ENCODE peak calls at places on chromosomes 5 and 9, in four cellular contexts. P is endothelial cell, A is spleen, X is K562. L is an unnamed sample.
A peak's percentile ranks its signal among the peaks of the same experiment; 100 is the strongest.

GRCh38 chr9:104974053-104974983 is 46.4 kb upstream of the ABCA1 start:
- DNase-seq in P (no peak), A (no peak), X (no peak), L (no peak)

GRCh38 chr9:137027369-137028012 is 546 bp downstream of the ABCA2 start:
- DNase-seq in P (no peak), A (peak; percentile 89), X (peak; percentile 55), L (no peak)

GRCh38 chr5:172443441-172444109 is 10.8 kb downstream of the SH3PXD2B start:
- DNase-seq in P (no peak), A (peak; percentile 70), X (peak; percentile 65), L (no peak)

GRCh38 chr9:109403766-109404320 is 83.0 kb upstream of the EPB41L4B start:
- DNase-seq in P (no peak), A (no peak), X (no peak), L (no peak)

GRCh38 chr9:22211588-22212360 is 202.7 kb upstream of the CDKN2B start:
- DNase-seq in P (no peak), A (no peak), X (no peak), L (no peak)

GRCh38 chr9:78054180-78054579 is 22.6 kb upstream of the GNAQ start:
- DNase-seq in P (no peak), A (no peak), X (no peak), L (no peak)

GRCh38 chr5:135695656-135696055 is 116.9 kb upstream of the CXCL14 start:
- DNase-seq in P (no peak), A (no peak), X (no peak), L (no peak)

GRCh38 chr9:101427957-101428655 is 7.5 kb downstream of the ALDOB start:
- DNase-seq in P (no peak), A (no peak), X (no peak), L (no peak)

GRCh38 chr9:38732849-38733248 is 12.9 kb upstream of the FAM240B start:
- DNase-seq in P (no peak), A (no peak), X (no peak), L (no peak)

GRCh38 chr9:78893758-78894157 is 596.8 kb downstream of the PSAT1 start:
- DNase-seq in P (no peak), A (no peak), X (no peak), L (no peak)

GRCh38 chr9:99075246-99075912 is 29.5 kb upstream of the TGFBR1 start:
- DNase-seq in P (no peak), A (no peak), X (peak; percentile 96), L (no peak)

GRCh38 chr9:78592866-78593265 is 295.9 kb downstream of the PSAT1 start:
- DNase-seq in P (no peak), A (no peak), X (no peak), L (no peak)

GRCh38 chr5:80122599-80122998 is 87.5 kb downstream of the THBS4 start:
- DNase-seq in P (no peak), A (no peak), X (no peak), L (no peak)

GRCh38 chr9:13131991-13132390 is 147.5 kb downstream of the MPDZ start:
- DNase-seq in P (no peak), A (no peak), X (no peak), L (no peak)

GRCh38 chr5:38401145-38401544 is 142.8 kb downstream of the EGFLAM start:
- DNase-seq in P (no peak), A (no peak), X (no peak), L (no peak)

GRCh38 chr9:133715295-133715865 is 22.8 kb downstream of the SARDH start:
- DNase-seq in P (no peak), A (peak; percentile 62), X (no peak), L (no peak)

GRCh38 chr9:136861874-136862457 is 4.1 kb downstream of the EDF1 start:
- DNase-seq in P (no peak), A (peak; percentile 54), X (no peak), L (no peak)

GRCh38 chr5:93330506-93330905 is 250.5 kb downstream of the NR2F1-AS1 start:
- DNase-seq in P (no peak), A (no peak), X (no peak), L (no peak)

GRCh38 chr9:85114799-85115198 is 445.3 kb downstream of the NTRK2 start:
- DNase-seq in P (no peak), A (no peak), X (no peak), L (no peak)

GRCh38 chr9:93355827-93356226 is 95.7 kb upstream of the FAM120A start:
- DNase-seq in P (no peak), A (no peak), X (no peak), L (no peak)

GRCh38 chr5:1466631-1467265 is 21.5 kb upstream of the SLC6A3 start:
- DNase-seq in P (no peak), A (peak; percentile 78), X (no peak), L (no peak)

GRCh38 chr5:143128412-143129071 is 274.9 kb downstream of the NR3C1 start:
- DNase-seq in P (no peak), A (no peak), X (no peak), L (no peak)

GRCh38 chr5:83035373-83036170 is 41.6 kb downstream of the TMEM167A start:
- DNase-seq in P (no peak), A (no peak), X (no peak), L (no peak)

GRCh38 chr5:107651326-107651725 is 19.4 kb downstream of the EFNA5 start:
- DNase-seq in P (no peak), A (no peak), X (no peak), L (no peak)

GRCh38 chr5:1551913-1552312 is 28.2 kb upstream of the LPCAT1 start:
- DNase-seq in P (no peak), A (no peak), X (no peak), L (no peak)

GRCh38 chr5:21774281-21774680 is 1078.9 kb downstream of the CDH12 start:
- DNase-seq in P (no peak), A (no peak), X (no peak), L (no peak)

GRCh38 chr5:149030838-149031397 is 31.9 kb downstream of the SH3TC2 start:
- DNase-seq in P (no peak), A (no peak), X (no peak), L (no peak)

GRCh38 chr5:15752886-15753285 is 252.9 kb downstream of the FBXL7 start:
- DNase-seq in P (no peak), A (no peak), X (no peak), L (no peak)

L was measured in HuH-7.